ENCODE peak calls at places on chromosome 20, in seven cellular contexts. W is tibial nerve, G is GM12878, O is upper lobe of left lung, J is SK-N-SH, U is A549, K is stomach. N is an unnamed sample.

GRCh38 chr20:35742741-35743523 is 872 bp upstream of the RBM39 start:
- DNase-seq in W (no peak), G (peak; percentile 59), O (no peak), J (peak; percentile 19), U (no peak), K (no peak), N (no peak)

GRCh38 chr20:56427797-56428196 is 15.7 kb downstream of the CASS4 start:
- DNase-seq in W (no peak), G (no peak), O (no peak), J (no peak), U (no peak), K (no peak), N (no peak)

GRCh38 chr20:2005831-2006426 is 12.1 kb upstream of the PDYN start:
- DNase-seq in W (peak; percentile 33), G (no peak), O (peak; percentile 50), J (no peak), U (no peak), K (peak; percentile 62), N (peak; percentile 27)

GRCh38 chr20:60104980-60105379 is 146.8 kb downstream of the CDH26 start:
- DNase-seq in W (no peak), G (no peak), O (no peak), J (no peak), U (no peak), K (no peak), N (no peak)

GRCh38 chr20:5864873-5865582 is 85.3 kb downstream of the TRMT6 start:
- DNase-seq in W (no peak), G (no peak), O (no peak), J (no peak), U (no peak), K (no peak), N (peak; percentile 38)

GRCh38 chr20:36585410-36586125 is 12.2 kb downstream of the TGIF2 start:
- DNase-seq in W (no peak), G (no peak), O (no peak), J (no peak), U (no peak), K (no peak), N (no peak)

GRCh38 chr20:14963262-14963663 is 625.9 kb upstream of the FLRT3 start:
- DNase-seq in W (no peak), G (no peak), O (no peak), J (no peak), U (peak; percentile 80), K (no peak), N (no peak)

GRCh38 chr20:42779216-42779615 is 410.5 kb downstream of the PTPRT start:
- DNase-seq in W (no peak), G (no peak), O (no peak), J (no peak), U (no peak), K (no peak), N (no peak)

GRCh38 chr20:62374431-62375152 is 7.5 kb upstream of the LAMA5 start:
- DNase-seq in W (no peak), G (no peak), O (peak; percentile 52), J (peak; percentile 57), U (no peak), K (no peak), N (no peak)

GRCh38 chr20:2051920-2052319 is 49.7 kb upstream of the STK35 start:
- DNase-seq in W (no peak), G (no peak), O (no peak), J (peak; percentile 3), U (no peak), K (no peak), N (no peak)

GRCh38 chr20:56391596-56392281 is at the start of gene AURKA:
- DNase-seq in W (no peak), G (no peak), O (no peak), J (no peak), U (no peak), K (no peak), N (no peak)

GRCh38 chr20:19784511-19785172 is 26.6 kb downstream of the RIN2 start:
- DNase-seq in W (no peak), G (peak; percentile 9), O (peak; percentile 53), J (peak; percentile 69), U (peak; percentile 68), K (peak; percentile 38), N (no peak)

GRCh38 chr20:8855315-8855714 is 213.6 kb upstream of the PLCB4 start:
- DNase-seq in W (no peak), G (no peak), O (no peak), J (no peak), U (no peak), K (no peak), N (peak; percentile 23)

GRCh38 chr20:34997171-34997570 is 41.5 kb downstream of the MYH7B start:
- DNase-seq in W (no peak), G (no peak), O (peak; percentile 87), J (no peak), U (no peak), K (peak; percentile 65), N (peak; percentile 72)

GRCh38 chr20:20060234-20060998 is 8.1 kb downstream of the CFAP61 start:
- DNase-seq in W (no peak), G (no peak), O (no peak), J (no peak), U (no peak), K (no peak), N (no peak)

GRCh38 chr20:53547664-53548239 is 45.9 kb downstream of the ZNF217 start:
- DNase-seq in W (no peak), G (peak; percentile 21), O (no peak), J (peak; percentile 71), U (peak; percentile 75), K (peak; percentile 33), N (peak; percentile 30)

GRCh38 chr20:37690626-37691369 is 3.0 kb upstream of the CTNNBL1 start:
- DNase-seq in W (no peak), G (no peak), O (no peak), J (no peak), U (no peak), K (no peak), N (no peak)

GRCh38 chr20:19492116-19492515 is 265.9 kb upstream of the RIN2 start:
- DNase-seq in W (no peak), G (no peak), O (no peak), J (no peak), U (no peak), K (no peak), N (no peak)

GRCh38 chr20:33561981-33562601 is 72.2 kb downstream of the CBFA2T2 start:
- DNase-seq in W (peak; percentile 55), G (no peak), O (no peak), J (peak; percentile 83), U (peak; percentile 53), K (peak; percentile 83), N (peak; percentile 62)
- TF ChIP-seq EP300 in W (peak; percentile 70), G (no peak), O (no peak), J (peak; percentile 79), U (no peak), K (peak; percentile 51), N (no peak)

DNA sequence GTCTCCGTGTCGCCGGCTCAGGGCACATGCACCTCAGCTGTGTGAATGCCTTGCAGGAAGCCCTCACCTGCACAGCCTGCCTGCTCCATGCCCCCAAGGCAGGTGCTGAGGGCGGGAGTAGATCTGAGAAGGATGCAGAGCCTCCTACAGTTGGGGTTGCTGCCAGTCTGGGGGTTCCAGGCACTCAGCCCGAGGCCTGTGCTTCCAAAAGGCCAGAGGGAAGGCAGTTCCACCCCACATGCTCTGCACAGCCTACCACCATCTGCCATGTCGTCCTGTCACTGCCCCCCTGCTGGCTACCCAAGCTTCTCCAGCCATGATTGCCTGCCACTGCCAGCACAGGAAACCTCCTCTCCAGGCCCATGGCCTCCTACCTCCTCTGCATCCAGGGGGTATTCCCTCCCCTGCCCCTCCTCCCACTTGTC is 19.3 kb downstream of the ACSS1 start:
- DNase-seq in W (no peak), G (no peak), O (no peak), J (no peak), U (no peak), K (no peak), N (peak; percentile 20)
- TF ChIP-seq EP300 in W (no peak), G (no peak), O (no peak), J (no peak), U (no peak), K (no peak), N (no peak)

GRCh38 chr20:23350007-23350854 is at the start of gene NXT1:
- DNase-seq in W (peak; percentile 90), G (peak; percentile 92), O (peak; percentile 99), J (peak; percentile 92), U (peak; percentile 95), K (peak; percentile 98), N (peak; percentile 98)
- TF ChIP-seq EP300 in W (peak; percentile 99), G (peak; percentile 12), O (peak; percentile 68), J (no peak), U (no peak), K (peak; percentile 15), N (peak; percentile 75)

DNA sequence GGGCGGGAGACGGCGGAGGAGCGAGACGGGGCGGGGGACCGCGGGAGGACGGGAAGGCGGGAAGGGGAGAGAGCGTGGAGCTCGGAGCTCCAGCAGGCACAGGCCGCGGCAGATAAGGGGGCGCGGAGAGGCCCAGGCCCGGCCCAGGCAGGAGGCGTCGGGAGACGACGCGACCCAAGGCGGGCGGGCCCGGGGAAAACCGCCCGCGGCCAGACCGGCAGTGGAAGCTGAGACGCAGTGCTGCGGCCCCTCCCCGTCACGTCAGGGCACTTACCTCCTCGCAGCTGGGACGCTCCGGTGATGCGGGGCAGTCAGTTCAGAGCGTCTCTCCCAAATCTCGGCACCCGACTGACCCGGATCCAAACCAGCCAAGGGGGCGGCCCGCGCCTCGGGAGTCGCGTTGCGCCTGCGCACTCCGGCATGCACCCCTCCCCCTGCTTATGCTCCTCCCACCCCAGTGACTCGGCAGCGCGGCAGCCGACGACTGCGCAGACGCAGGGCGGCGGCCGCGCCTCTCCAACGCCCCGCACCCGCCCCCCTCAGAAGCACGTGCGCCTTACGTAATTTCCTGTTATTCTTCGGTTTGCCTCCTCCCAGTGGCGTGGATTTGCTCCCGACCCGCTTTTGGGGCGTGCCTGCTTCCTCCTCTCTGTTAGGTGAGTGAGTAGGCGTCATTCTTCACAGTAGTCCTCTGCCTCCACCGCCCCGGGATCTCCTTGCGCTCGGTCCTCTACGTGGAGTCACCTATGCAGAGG is at the start of gene OSER1:
- DNase-seq in W (peak; percentile 96), G (peak; percentile 88), O (peak; percentile 99), J (peak; percentile 100), U (peak; percentile 93), K (peak; percentile 98), N (peak; percentile 96)
- TF ChIP-seq EP300 in W (peak; percentile 95), G (peak; percentile 44), O (peak; percentile 87), J (peak; percentile 23), U (peak; percentile 27), K (peak; percentile 37), N (peak; percentile 88)

DNA sequence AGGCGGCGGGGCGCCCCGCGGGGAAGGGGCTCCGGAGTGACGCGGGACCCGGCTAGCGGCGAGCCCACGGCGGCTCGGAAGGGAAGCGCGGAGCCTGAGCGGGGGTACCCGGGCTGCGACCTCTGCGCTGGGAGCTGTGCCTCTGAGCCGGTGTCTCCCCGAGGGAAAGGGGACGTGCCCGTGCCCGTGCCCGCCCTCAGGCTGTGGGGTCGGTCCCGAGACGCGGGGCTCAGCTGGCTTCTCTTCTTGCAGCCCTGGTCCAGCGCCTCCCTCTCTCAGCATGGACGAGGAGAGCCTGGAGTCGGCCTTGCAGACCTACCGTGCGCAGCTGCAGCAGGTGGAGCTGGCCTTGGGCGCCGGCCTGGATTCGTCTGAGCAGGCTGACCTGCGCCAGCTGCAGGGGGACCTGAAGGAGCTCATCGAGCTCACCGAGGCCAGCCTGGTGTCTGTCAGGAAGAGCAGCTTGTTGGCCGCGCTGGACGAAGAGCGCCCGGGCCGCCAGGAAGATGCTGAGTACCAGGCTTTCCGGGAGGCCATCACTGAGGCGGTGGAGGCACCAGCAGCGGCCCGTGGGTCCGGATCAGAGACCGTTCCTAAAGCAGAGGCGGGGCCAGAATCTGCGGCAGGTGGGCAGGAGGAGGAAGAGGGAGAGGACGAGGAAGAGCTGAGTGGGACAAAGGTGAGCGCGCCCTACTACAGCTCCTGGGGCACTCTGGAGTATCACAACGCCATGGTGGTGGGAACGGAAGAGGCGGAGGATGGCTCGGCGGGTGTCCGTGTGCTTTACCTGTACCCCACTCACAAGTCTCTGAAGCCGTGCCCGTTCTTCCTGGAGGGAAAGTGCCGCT is 686 bp downstream of the ZGPAT start:
- DNase-seq in W (no peak), G (no peak), O (no peak), J (peak; percentile 12), U (no peak), K (no peak), N (peak; percentile 22)
- TF ChIP-seq EP300 in W (no peak), G (no peak), O (no peak), J (no peak), U (no peak), K (no peak), N (no peak)